ENCODE peak calls at places on chromosomes 4 and X, in four cellular contexts. One of them, this sample, is unnamed.
A peak's percentile ranks its signal among the peaks of the same experiment; 100 is the strongest.

GRCh38 chr4:111556861-111557260 is 588.4 kb upstream of the FAM241A start:
- DNase-seq in RKO: no peak
- DNase-seq in WTC11: no peak
- DNase-seq in anterior cingulate cortex: no peak
- DNase-seq in this sample: no peak

GRCh38 chr4:54482529-54482961 is 175.2 kb upstream of the KIT start:
- DNase-seq in RKO: no peak
- DNase-seq in WTC11: no peak
- DNase-seq in anterior cingulate cortex: no peak
- DNase-seq in this sample: no peak

GRCh38 chrX:106726485-106727437 is at the start of gene RNF128:
- DNase-seq in RKO: no peak
- DNase-seq in WTC11: peak; percentile 74
- DNase-seq in anterior cingulate cortex: peak; percentile 27
- DNase-seq in this sample: no peak

GRCh38 chrX:154378799-154379568 is at the start of gene EMD:
- DNase-seq in RKO: peak; percentile 96
- DNase-seq in WTC11: peak; percentile 95
- DNase-seq in anterior cingulate cortex: peak; percentile 99
- DNase-seq in this sample: peak; percentile 96

GRCh38 chr4:98748609-98749008 is 90.2 kb upstream of the TSPAN5 start:
- DNase-seq in RKO: no peak
- DNase-seq in WTC11: no peak
- DNase-seq in anterior cingulate cortex: no peak
- DNase-seq in this sample: no peak

GRCh38 chrX:8147216-8147615 is 23.9 kb downstream of the VCX2 start:
- DNase-seq in RKO: no peak
- DNase-seq in WTC11: no peak
- DNase-seq in anterior cingulate cortex: no peak
- DNase-seq in this sample: peak; percentile 14

GRCh38 chr4:137707626-137708025 is 175.3 kb upstream of the PCDH18 start:
- DNase-seq in RKO: no peak
- DNase-seq in WTC11: no peak
- DNase-seq in anterior cingulate cortex: no peak
- DNase-seq in this sample: no peak

GRCh38 chr4:82784615-82785247 is 13.9 kb downstream of the SCD5 start:
- DNase-seq in RKO: no peak
- DNase-seq in WTC11: no peak
- DNase-seq in anterior cingulate cortex: no peak
- DNase-seq in this sample: no peak

GRCh38 chr4:124104628-124105027 is 607.9 kb downstream of the ANKRD50 start:
- DNase-seq in RKO: no peak
- DNase-seq in WTC11: no peak
- DNase-seq in anterior cingulate cortex: no peak
- DNase-seq in this sample: no peak

GRCh38 chr4:78059524-78059889 is 2.4 kb downstream of the FRAS1 start:
- DNase-seq in RKO: peak; percentile 95
- DNase-seq in WTC11: peak; percentile 75
- DNase-seq in anterior cingulate cortex: peak; percentile 9
- DNase-seq in this sample: peak; percentile 72

GRCh38 chrX:72381439-72382198 is 75.9 kb upstream of the CITED1 start:
- DNase-seq in RKO: no peak
- DNase-seq in WTC11: no peak
- DNase-seq in anterior cingulate cortex: no peak
- DNase-seq in this sample: no peak

GRCh38 chrX:154136627-154137161 is 7.3 kb upstream of the OPN1LW start:
- DNase-seq in RKO: peak; percentile 57
- DNase-seq in WTC11: peak; percentile 81
- DNase-seq in anterior cingulate cortex: peak; percentile 10
- DNase-seq in this sample: peak; percentile 73

GRCh38 chr4:119521306-119521705 is 107.3 kb downstream of the PDE5A start:
- DNase-seq in RKO: no peak
- DNase-seq in WTC11: no peak
- DNase-seq in anterior cingulate cortex: no peak
- DNase-seq in this sample: no peak

GRCh38 chrX:37423864-37424569 is 74.9 kb downstream of the PRRG1 start:
- DNase-seq in RKO: no peak
- DNase-seq in WTC11: no peak
- DNase-seq in anterior cingulate cortex: no peak
- DNase-seq in this sample: no peak

GRCh38 chrX:6149231-6149870 is 79.3 kb downstream of the NLGN4X start:
- DNase-seq in RKO: no peak
- DNase-seq in WTC11: no peak
- DNase-seq in anterior cingulate cortex: no peak
- DNase-seq in this sample: no peak

GRCh38 chrX:276588-277171 is 4.5 kb upstream of the PLCXD1 start:
- DNase-seq in RKO: peak; percentile 91
- DNase-seq in WTC11: no peak
- DNase-seq in anterior cingulate cortex: no peak
- DNase-seq in this sample: no peak

GRCh38 chr4:139171878-139172691 is 4.9 kb downstream of the ELF2 start:
- DNase-seq in RKO: peak; percentile 66
- DNase-seq in WTC11: no peak
- DNase-seq in anterior cingulate cortex: no peak
- DNase-seq in this sample: no peak

GRCh38 chrX:153609917-153610833 is 11.2 kb upstream of the CCNQ start:
- DNase-seq in RKO: no peak
- DNase-seq in WTC11: peak; percentile 87
- DNase-seq in anterior cingulate cortex: peak; percentile 60
- DNase-seq in this sample: peak; percentile 67

GRCh38 chr4:33715996-33716395 is 2528.3 kb downstream of the ARAP2 start:
- DNase-seq in RKO: no peak
- DNase-seq in WTC11: no peak
- DNase-seq in anterior cingulate cortex: no peak
- DNase-seq in this sample: no peak

GRCh38 chr4:121155893-121156292 is 8.2 kb downstream of the TNIP3 start:
- DNase-seq in RKO: peak; percentile 89
- DNase-seq in WTC11: no peak
- DNase-seq in anterior cingulate cortex: no peak
- DNase-seq in this sample: no peak

GRCh38 chr4:88356771-88357170 is 21.9 kb upstream of the HERC6 start:
- DNase-seq in RKO: no peak
- DNase-seq in WTC11: no peak
- DNase-seq in anterior cingulate cortex: no peak
- DNase-seq in this sample: no peak

GRCh38 chr4:85555210-85555609 is 80.3 kb downstream of the ARHGAP24 start:
- DNase-seq in RKO: no peak
- DNase-seq in WTC11: no peak
- DNase-seq in anterior cingulate cortex: no peak
- DNase-seq in this sample: no peak

GRCh38 chrX:139086243-139086642 is 374.7 kb upstream of the FGF13 start:
- DNase-seq in RKO: no peak
- DNase-seq in WTC11: no peak
- DNase-seq in anterior cingulate cortex: no peak
- DNase-seq in this sample: no peak

GRCh38 chr4:118941149-118941548 is 52.5 kb downstream of the SYNPO2 start:
- DNase-seq in RKO: no peak
- DNase-seq in WTC11: no peak
- DNase-seq in anterior cingulate cortex: no peak
- DNase-seq in this sample: no peak

GRCh38 chr4:82753725-82754410 is 44.7 kb downstream of the SCD5 start:
- DNase-seq in RKO: no peak
- DNase-seq in WTC11: no peak
- DNase-seq in anterior cingulate cortex: peak; percentile 5
- DNase-seq in this sample: no peak

This sample was measured in neuronal stem cell.